ENCODE peak calls at places on chromosome 6, in seven cellular contexts. Q is cerebellum; E is HFFc6; X is NCI-H2029 treated with DMSO at 0.1 percent for 48 hours; L is mesenchymal stem cell; R is stimulated activated CD4-positive, alpha-beta T cell treated with anti-CD3 and anti-CD28 coated beads, Interleukin-2, amount 100 ng/mL, for 24 hours; P is effector memory CD4-positive, alpha-beta T cell. W is an unnamed sample.

GRCh38 chr6:52299598-52300144 is 15.1 kb upstream of the MCM3 start:
- DNase-seq in E (no peak), Q (no peak), R (no peak), X (no peak), L (no peak), P (no peak), W (no peak)

GRCh38 chr6:116536216-116536621 is 9.3 kb downstream of the TRAPPC3L start:
- DNase-seq in X (peak), R (no peak), E (peak), L (peak), Q (peak), P (no peak), W (peak)

GRCh38 chr6:124076336-124077048 is 272.8 kb downstream of the NKAIN2 start:
- DNase-seq in L (no peak), X (peak), Q (peak), E (no peak), R (no peak), P (no peak), W (peak)

GRCh38 chr6:170135821-170136471 is 154.9 kb downstream of the DLL1 start:
- DNase-seq in E (no peak), P (no peak), R (no peak), Q (no peak), L (no peak), X (no peak), W (no peak)

GRCh38 chr6:16723833-16724232 is 37.4 kb downstream of the ATXN1 start:
- DNase-seq in R (no peak), Q (no peak), X (no peak), P (no peak), L (peak), E (peak), W (no peak)

GRCh38 chr6:27986928-27987725 is 30.1 kb downstream of the OR2B6 start:
- DNase-seq in P (no peak), X (no peak), L (no peak), E (peak), Q (no peak), R (no peak), W (no peak)

GRCh38 chr6:25709761-25710160 is 44.8 kb upstream of the SLC17A4 start:
- DNase-seq in L (no peak), E (no peak), X (no peak), R (no peak), P (no peak), Q (no peak), W (no peak)

GRCh38 chr6:147438758-147439528 is 69.5 kb upstream of the SAMD5 start:
- DNase-seq in P (no peak), E (no peak), Q (no peak), X (no peak), L (no peak), R (no peak), W (no peak)

GRCh38 chr6:30341249-30341648 is 3.7 kb upstream of the RPP21 start:
- DNase-seq in Q (no peak), P (no peak), E (no peak), X (no peak), R (no peak), L (no peak), W (no peak)

GRCh38 chr6:148242180-148242579 is 100.5 kb upstream of the SASH1 start:
- DNase-seq in L (no peak), E (no peak), R (no peak), X (no peak), P (no peak), Q (no peak), W (no peak)

GRCh38 chr6:106972500-106972899 is 2.0 kb downstream of the CD24 start:
- DNase-seq in R (no peak), P (no peak), X (peak), E (no peak), Q (no peak), L (peak), W (peak)

GRCh38 chr6:5286780-5287179 is 25.5 kb downstream of the FARS2 start:
- DNase-seq in X (no peak), P (no peak), Q (no peak), E (no peak), R (no peak), L (no peak), W (no peak)

GRCh38 chr6:72348926-72349325 is 272.9 kb upstream of the KCNQ5 start:
- DNase-seq in R (no peak), Q (no peak), P (no peak), L (no peak), E (no peak), X (no peak), W (no peak)

GRCh38 chr6:105494688-105495087 is 91.8 kb upstream of the PREP start:
- DNase-seq in L (no peak), X (no peak), P (no peak), E (no peak), R (no peak), Q (no peak), W (no peak)

GRCh38 chr6:169990095-169991030 is 238.9 kb downstream of the ERMARD start:
- DNase-seq in E (no peak), P (no peak), L (no peak), X (no peak), Q (no peak), R (peak), W (no peak)

GRCh38 chr6:119201486-119201885 is 123.0 kb upstream of the FAM184A start:
- DNase-seq in X (peak), P (no peak), E (no peak), L (no peak), R (no peak), Q (no peak), W (no peak)

GRCh38 chr6:25315194-25315593 is 36.0 kb downstream of the CARMIL1 start:
- DNase-seq in L (no peak), E (no peak), R (no peak), P (no peak), X (no peak), Q (no peak), W (no peak)

GRCh38 chr6:38509713-38510112 is 130.0 kb downstream of the BTBD9 start:
- DNase-seq in R (no peak), E (peak), P (no peak), L (peak), Q (no peak), X (no peak), W (no peak)

GRCh38 chr6:82045965-82046756 is 201.4 kb downstream of the IBTK start:
- DNase-seq in Q (no peak), R (no peak), L (peak), E (peak), P (no peak), X (no peak), W (no peak)

GRCh38 chr6:150867117-150867516 is 1.6 kb downstream of the MTHFD1L start:
- DNase-seq in R (no peak), Q (no peak), E (no peak), X (no peak), P (no peak), L (no peak), W (no peak)

GRCh38 chr6:35955521-35955920 is 34.6 kb upstream of the SRPK1 start:
- DNase-seq in R (no peak), P (no peak), E (no peak), Q (no peak), L (no peak), X (no peak), W (no peak)

GRCh38 chr6:121222656-121223055 is 111.6 kb downstream of the TBC1D32 start:
- DNase-seq in X (no peak), P (no peak), E (peak), L (peak), Q (no peak), R (no peak), W (no peak)

GRCh38 chr6:51930602-51931001 is 156.8 kb downstream of the PKHD1 start:
- DNase-seq in R (no peak), Q (no peak), P (no peak), L (no peak), X (no peak), E (no peak), W (no peak)

GRCh38 chr6:52361945-52362442 is at the start of gene PAQR8:
- DNase-seq in X (no peak), Q (peak), L (peak), P (peak), R (peak), E (peak), W (peak)

GRCh38 chr6:95777338-95777737 is 200.0 kb downstream of the MANEA start:
- DNase-seq in L (no peak), X (no peak), Q (no peak), P (no peak), R (no peak), E (no peak), W (no peak)

GRCh38 chr6:97978855-97979271 is 695.8 kb upstream of the MMS22L start:
- DNase-seq in R (no peak), L (no peak), E (no peak), P (no peak), X (peak), Q (no peak), W (peak)